ENCODE peak calls at places on chromosomes 7 and 10, in ten cellular contexts. D, H, F, G, E, Z, B, I, C and U are unnamed samples. For H3K27me3, the result is how much of the 10 kb centered on the place peaks cover.

GRCh38 chr10:132746801-132747625 is 38.9 kb downstream of the NKX6-2 start:
- DNase-seq in D (peak), H (no peak), F (no peak), G (no peak), E (no peak), Z (no peak), B (no peak), I (no peak), C (no peak), U (no peak)

GRCh38 chr10:100158044-100158805 is 27.6 kb downstream of the ERLIN1 start:
- DNase-seq in D (no peak), H (no peak), F (no peak), G (no peak), E (no peak), Z (no peak), B (no peak), I (no peak), C (no peak), U (no peak)

GRCh38 chr7:101911800-101912705 is 94.6 kb downstream of the CUX1 start:
- DNase-seq in D (no peak), H (peak), F (peak), G (no peak), E (no peak), Z (no peak), B (peak), I (no peak), C (no peak), U (peak)

GRCh38 chr7:1081931-1082401 is 5.9 kb upstream of the GPER1 start:
- DNase-seq in D (no peak), H (no peak), F (no peak), G (no peak), E (no peak), Z (no peak), B (no peak), I (no peak), C (no peak), U (no peak)

GRCh38 chr7:128687131-128687530 is 15.0 kb downstream of the GARIN1A start:
- DNase-seq in D (no peak), H (no peak), F (no peak), G (no peak), E (no peak), Z (no peak), B (no peak), I (no peak), C (no peak), U (no peak)

GRCh38 chr7:112162161-112163020 is 43.8 kb downstream of the DOCK4 start:
- DNase-seq in D (no peak), H (no peak), F (no peak), G (no peak), E (no peak), Z (no peak), B (peak), I (no peak), C (no peak), U (peak)

GRCh38 chr10:132497788-132498561 is 39.6 kb upstream of the INPP5A start:
- DNase-seq in D (peak), H (no peak), F (no peak), G (peak), E (no peak), Z (no peak), B (no peak), I (no peak), C (no peak), U (no peak)

GRCh38 chr7:32293833-32294232 is 196.3 kb downstream of the LSM5 start:
- DNase-seq in D (no peak), H (no peak), F (no peak), G (no peak), E (no peak), Z (no peak), B (no peak), I (no peak), C (no peak), U (no peak)

GRCh38 chr10:132521466-132522102 is 16.0 kb upstream of the INPP5A start:
- DNase-seq in D (no peak), H (no peak), F (no peak), G (peak), E (no peak), Z (no peak), B (no peak), I (no peak), C (peak), U (no peak)

GRCh38 chr10:11048707-11049296 is 31.1 kb downstream of the CELF2 start:
- DNase-seq in D (no peak), H (no peak), F (no peak), G (no peak), E (no peak), Z (no peak), B (no peak), I (no peak), C (no peak), U (no peak)

GRCh38 chr7:7077945-7078344 is 104.4 kb upstream of the C1GALT1 start:
- DNase-seq in D (no peak), H (no peak), F (no peak), G (no peak), E (no peak), Z (no peak), B (no peak), I (no peak), C (no peak), U (no peak)

GRCh38 chr7:38222481-38223096 is 44.5 kb downstream of the STARD3NL start:
- DNase-seq in D (no peak), H (no peak), F (peak), G (no peak), E (peak), Z (no peak), B (peak), I (peak), C (no peak), U (no peak)

DNA sequence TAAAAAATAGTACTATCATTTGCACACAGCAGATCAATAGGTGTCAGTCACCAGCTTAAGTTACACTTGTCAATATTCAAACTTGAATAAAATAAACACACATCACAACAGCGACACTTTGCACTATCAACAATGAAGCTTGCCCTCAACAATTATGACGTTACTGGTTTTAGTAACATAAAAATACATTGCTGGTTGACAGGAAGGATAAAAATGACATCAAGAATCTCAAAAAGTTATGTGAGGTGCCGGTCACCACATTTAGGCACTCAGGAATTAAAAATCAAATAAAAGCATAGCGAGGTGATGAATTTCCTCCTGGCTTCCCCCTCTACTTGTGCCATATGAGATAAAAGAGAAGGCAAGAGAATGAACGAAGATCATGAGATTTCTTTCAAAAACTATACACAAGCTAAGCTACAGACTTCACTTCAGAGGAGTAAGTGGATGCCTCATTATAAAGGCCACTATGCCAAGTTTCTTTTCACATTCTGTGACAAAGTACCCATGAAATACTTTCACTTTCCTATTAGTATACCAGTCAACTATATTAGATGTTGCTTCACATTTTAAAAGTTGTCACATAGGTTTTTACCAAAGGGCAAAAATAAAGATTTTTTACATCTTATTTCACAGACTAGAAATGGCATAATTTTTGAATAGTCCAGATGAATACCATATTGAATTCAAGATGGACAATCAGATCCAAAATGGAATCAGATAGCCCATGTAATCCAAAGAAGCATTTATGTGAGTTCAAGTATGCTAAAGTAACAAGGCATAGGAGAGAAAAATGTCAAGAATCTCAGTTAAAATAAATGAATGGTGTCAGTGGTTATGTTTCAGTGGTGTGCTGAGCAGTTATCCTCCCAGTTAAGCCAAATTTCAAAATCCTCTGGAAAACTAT is 3.6 kb downstream of the CCDC71L start:
- DNase-seq in D (no peak), H (no peak), F (no peak), G (no peak), E (no peak), Z (no peak), B (no peak), I (no peak), C (no peak), U (no peak)
- H3K4me3 ChIP-seq in D (no peak), H (no peak), F (no peak), G (peak), E (peak), Z (peak), B (no peak), I (no peak), C (peak), U (no peak)

DNA sequence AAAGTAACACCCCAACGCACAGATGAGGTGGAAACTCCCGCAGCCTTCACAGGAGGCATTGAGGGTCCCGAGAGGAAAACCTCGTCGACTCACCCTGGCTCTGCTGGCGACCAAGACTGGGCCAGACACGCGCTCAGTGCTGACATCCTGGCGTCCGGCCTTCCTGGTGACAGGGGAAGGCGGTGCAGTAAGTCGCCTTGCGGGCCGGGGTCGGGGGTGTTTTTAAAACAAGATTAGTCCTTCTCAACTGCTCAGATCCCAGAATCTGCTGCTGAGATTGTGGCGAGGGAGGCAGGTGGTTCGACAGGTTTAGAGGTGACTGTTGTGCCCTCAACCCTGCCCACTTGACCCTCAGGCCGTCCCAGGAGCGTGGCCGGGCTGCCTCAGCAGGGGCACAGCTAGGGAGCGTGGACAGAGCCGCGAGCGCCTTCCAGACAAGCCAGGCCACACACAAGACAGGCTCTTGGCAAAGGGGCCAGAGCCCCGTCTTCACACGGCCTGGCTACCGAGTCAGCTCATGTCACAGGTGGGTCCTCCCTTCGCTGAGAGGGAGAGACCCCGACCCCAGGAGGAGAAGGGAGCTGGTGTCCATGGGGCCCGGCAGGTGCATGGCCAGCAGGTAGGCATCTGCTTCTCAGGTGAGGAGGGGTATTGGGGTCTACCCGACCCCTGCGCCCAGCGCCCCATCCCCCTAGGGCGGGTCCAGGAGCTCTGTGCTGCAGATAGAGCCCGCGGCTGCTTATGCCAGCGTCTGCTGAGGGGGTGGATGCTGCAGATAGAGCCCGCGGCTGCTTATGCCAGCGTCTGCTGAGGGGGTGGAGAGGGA is 81.6 kb downstream of the DNAJB6 start:
- DNase-seq in D (no peak), H (no peak), F (no peak), G (no peak), E (no peak), Z (no peak), B (no peak), I (no peak), C (no peak), U (no peak)
- H3K27me3 ChIP-seq in D (under half), H (under half), F (under half), G (under half), E (under half), Z (under half), B (under half), I (under half), C (under half), U (under half)

DNA sequence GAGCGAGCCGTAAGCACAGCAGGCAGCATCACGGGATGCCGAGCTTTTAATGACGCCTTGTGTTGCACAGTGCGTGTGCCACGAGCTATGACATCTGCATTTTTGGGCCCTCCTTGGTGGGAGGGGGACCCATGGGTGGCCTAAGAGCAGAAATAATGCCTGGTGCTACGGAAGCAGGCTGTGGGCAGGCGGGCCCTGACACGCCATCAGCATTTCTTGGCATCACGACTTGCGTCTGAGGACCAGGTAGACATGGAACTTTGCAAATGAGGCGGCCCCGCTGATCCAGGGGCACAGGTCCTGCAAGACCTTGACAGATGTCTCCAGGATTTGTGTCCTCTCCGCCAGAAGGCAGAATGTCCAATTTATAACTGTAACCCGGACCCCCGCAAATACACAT is 117.8 kb upstream of the RNF32 start:
- DNase-seq in D (no peak), H (no peak), F (no peak), G (no peak), E (no peak), Z (no peak), B (no peak), I (no peak), C (no peak), U (no peak)
- H3K4me3 ChIP-seq in D (no peak), H (no peak), F (no peak), G (no peak), E (no peak), Z (no peak), B (no peak), I (no peak), C (no peak), U (no peak)

GRCh38 chr10:123144697-123145541 is 3.0 kb upstream of the HMX2 start:
- DNase-seq in D (peak), H (no peak), F (no peak), G (no peak), E (peak), Z (no peak), B (no peak), I (no peak), C (no peak), U (no peak)

GRCh38 chr10:123142701-123143161 is 5.2 kb upstream of the HMX2 start:
- DNase-seq in D (no peak), H (no peak), F (no peak), G (no peak), E (no peak), Z (no peak), B (no peak), I (no peak), C (no peak), U (no peak)

GRCh38 chr10:123141791-123142700 is 5.9 kb upstream of the HMX2 start:
- DNase-seq in D (no peak), H (no peak), F (no peak), G (no peak), E (no peak), Z (no peak), B (no peak), I (no peak), C (no peak), U (no peak)

GRCh38 chr10:123143825-123144168 is 4.1 kb upstream of the HMX2 start:
- DNase-seq in D (no peak), H (no peak), F (no peak), G (no peak), E (no peak), Z (no peak), B (no peak), I (no peak), C (no peak), U (no peak)

DNA sequence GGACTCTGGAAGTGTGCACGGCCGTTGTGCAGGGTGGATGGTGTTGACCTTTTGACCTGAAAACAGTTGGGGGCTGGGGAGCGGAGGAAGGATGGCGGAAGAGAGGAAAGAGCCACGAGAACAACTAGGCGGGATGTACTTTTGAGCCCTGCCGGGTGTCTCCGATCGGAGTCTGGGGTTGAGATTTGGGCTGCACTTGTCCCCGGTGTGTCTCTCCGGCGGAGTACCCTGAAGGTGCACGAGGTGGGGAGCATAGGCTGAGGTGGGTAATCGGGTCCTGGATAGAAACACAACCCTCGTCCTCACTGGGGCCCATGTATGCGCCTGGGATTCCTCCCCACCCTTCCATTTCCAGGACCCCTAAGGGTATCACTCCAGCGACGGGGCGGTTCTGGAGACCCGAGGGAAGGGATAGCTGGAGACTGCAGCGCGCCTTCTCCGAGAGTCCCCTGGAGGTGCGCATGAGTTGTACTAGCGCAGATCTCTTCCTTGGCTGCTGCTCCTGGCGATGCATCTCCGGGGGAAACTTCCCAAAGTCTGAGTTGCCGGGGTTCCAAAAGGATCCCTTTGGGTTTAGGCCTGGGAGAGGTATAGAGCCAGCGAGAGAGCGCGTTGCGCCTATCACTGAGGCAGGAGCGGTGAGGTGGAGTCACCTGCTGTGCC is 4.6 kb upstream of the HMX2 start:
- DNase-seq in D (no peak), H (no peak), F (no peak), G (no peak), E (no peak), Z (no peak), B (no peak), I (no peak), C (no peak), U (no peak)
- H3K27me3 ChIP-seq in D (half or more), H (under half), F (half or more), G (under half), E (half or more), Z (half or more), B (half or more), I (half or more), C (half or more), U (half or more)

GRCh38 chr10:103737735-103738367 is 117.5 kb downstream of the SH3PXD2A start:
- DNase-seq in D (no peak), H (no peak), F (no peak), G (no peak), E (no peak), Z (no peak), B (no peak), I (no peak), C (no peak), U (no peak)

GRCh38 chr10:103736044-103736443 is 119.3 kb downstream of the SH3PXD2A start:
- DNase-seq in D (no peak), H (no peak), F (no peak), G (no peak), E (no peak), Z (no peak), B (no peak), I (no peak), C (no peak), U (no peak)

GRCh38 chr10:103736763-103737162 is 118.6 kb downstream of the SH3PXD2A start:
- DNase-seq in D (peak), H (no peak), F (no peak), G (no peak), E (no peak), Z (no peak), B (no peak), I (no peak), C (no peak), U (no peak)

GRCh38 chr10:103740683-103741082 is 114.7 kb downstream of the SH3PXD2A start:
- DNase-seq in D (no peak), H (no peak), F (no peak), G (no peak), E (no peak), Z (no peak), B (no peak), I (no peak), C (no peak), U (no peak)

DNA sequence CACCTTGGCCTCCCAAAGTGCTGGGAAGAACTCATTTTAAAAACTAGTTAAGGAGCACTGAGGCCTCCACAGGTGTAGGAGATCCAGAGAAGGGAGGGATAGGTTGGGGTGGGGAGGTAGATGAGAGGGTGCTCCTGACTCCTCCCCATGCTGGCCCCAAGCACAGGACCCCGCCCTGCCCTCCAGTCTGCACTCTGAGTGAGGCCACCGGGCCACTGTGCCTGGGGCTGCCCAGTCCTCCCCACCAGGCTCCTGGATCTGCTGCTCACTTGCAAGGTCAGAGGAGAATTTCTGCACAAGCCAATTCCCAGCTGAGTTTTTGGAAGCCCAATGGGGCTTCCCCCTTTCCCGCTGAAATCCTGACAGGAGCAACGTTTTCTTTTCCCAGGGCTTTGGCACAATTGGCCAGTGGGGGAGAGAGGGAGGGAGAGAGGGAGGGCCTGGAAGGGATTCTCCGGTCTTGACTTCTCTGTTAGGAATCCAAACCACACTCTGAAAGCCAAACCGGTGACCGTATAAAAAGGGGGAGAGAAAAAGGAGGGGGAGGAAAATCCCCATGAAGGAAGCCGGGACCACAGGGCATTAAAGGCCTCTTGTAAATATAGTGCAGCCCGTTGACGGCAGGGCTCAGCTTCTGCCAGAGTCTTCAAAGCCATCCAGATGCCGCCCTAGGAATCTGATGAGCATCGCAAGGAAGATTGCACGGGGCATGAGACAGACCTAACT is 116.2 kb downstream of the SH3PXD2A start:
- DNase-seq in D (peak), H (no peak), F (peak), G (peak), E (no peak), Z (no peak), B (peak), I (no peak), C (no peak), U (no peak)
- H3K4me3 ChIP-seq in D (no peak), H (no peak), F (no peak), G (peak), E (no peak), Z (no peak), B (no peak), I (no peak), C (peak), U (no peak)

DNA sequence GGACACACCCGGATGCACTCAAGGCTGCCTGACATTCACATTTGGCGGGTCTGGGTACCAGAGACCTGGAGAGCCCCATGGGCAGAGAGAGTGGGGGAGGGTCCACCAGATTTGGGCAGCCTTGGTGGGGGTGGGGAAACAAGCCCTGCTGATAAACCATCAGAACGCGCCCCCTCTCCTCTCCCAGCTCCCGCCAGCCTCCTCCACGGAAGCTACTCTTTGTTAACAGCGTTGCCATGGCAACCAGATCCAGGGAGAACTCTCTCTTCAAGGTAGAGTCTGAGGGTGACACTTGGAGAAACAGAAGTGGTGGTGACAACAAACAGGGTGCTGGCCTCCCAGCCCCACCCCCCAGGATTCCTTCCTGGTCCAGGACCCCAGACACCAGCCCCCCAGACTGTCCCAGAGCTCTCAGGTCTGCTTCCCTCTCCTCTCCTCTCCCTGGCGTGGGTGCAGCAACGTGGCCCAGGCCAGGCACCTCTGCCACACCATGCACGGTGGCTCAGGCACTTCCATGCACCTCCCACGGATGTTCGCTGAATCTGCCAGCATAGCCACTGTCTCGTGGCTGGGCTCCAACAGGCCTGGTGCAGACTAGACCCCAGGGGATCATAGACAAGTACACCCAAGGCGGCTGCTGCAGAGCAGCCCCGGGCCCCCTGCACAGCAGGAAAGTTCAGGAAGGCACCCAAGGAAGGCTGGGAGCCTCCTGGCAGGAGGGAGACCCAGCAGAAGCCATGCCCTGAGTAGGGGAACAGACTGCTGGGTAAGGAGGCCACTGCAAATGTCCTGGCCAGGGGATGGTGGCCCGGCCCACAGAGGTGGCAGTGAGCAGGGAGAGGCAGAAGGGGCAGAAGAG is 4.6 kb downstream of the RASGEF1A start:
- DNase-seq in D (no peak), H (no peak), F (peak), G (no peak), E (no peak), Z (no peak), B (no peak), I (no peak), C (no peak), U (no peak)
- H3K27me3 ChIP-seq in D (under half), H (under half), F (under half), G (under half), E (under half), Z (under half), B (under half), I (under half), C (under half), U (half or more)